ENCODE peak calls at places on chromosome 16, in seven cellular contexts. C, E, A, I, K, R and S are unnamed samples.

GRCh38 chr16:24337013-24337412 is 80.9 kb downstream of the CACNG3 start:
- DNase-seq in I (no peak), C (no peak), A (no peak), E (no peak), R (no peak), K (no peak), S (no peak)

GRCh38 chr16:12819126-12820117 is 15.7 kb upstream of the CPPED1 start:
- DNase-seq in I (peak; percentile 96), E (peak; percentile 79), R (peak; percentile 24), A (peak; percentile 61), C (peak; percentile 50), K (peak; percentile 85), S (peak; percentile 54)

GRCh38 chr16:81005644-81006471 is 827 bp downstream of the CMC2 start:
- DNase-seq in R (no peak), C (peak; percentile 21), K (no peak), A (no peak), I (no peak), E (peak; percentile 61), S (no peak)

GRCh38 chr16:11175850-11176341 is 80.1 kb downstream of the SOCS1 start:
- DNase-seq in C (no peak), R (peak; percentile 95), E (no peak), K (no peak), A (no peak), I (no peak), S (no peak)

GRCh38 chr16:65002265-65002664 is 119.6 kb downstream of the CDH11 start:
- DNase-seq in I (no peak), A (peak; percentile 8), C (no peak), K (no peak), E (no peak), R (no peak), S (no peak)

GRCh38 chr16:23020084-23020483 is 129.2 kb downstream of the USP31 start:
- DNase-seq in E (no peak), R (no peak), K (peak; percentile 64), A (no peak), I (no peak), C (no peak), S (no peak)

GRCh38 chr16:30902070-30902972 is 5.9 kb downstream of the CTF1 start:
- DNase-seq in I (peak; percentile 81), R (no peak), C (no peak), E (peak; percentile 33), A (peak; percentile 94), K (peak; percentile 88), S (no peak)

GRCh38 chr16:56190903-56191806 is at the start of gene GNAO1:
- DNase-seq in K (peak; percentile 85), A (peak; percentile 94), C (no peak), I (peak; percentile 84), E (no peak), R (no peak), S (peak; percentile 60)

GRCh38 chr16:53912155-53912554 is 208.2 kb downstream of the FTO start:
- DNase-seq in I (no peak), R (peak; percentile 2), C (no peak), E (no peak), K (no peak), A (no peak), S (no peak)

GRCh38 chr16:88282221-88283041 is 100.3 kb upstream of the ZNF469 start:
- DNase-seq in K (no peak), A (peak; percentile 86), I (no peak), R (no peak), E (no peak), C (no peak), S (no peak)

GRCh38 chr16:86665929-86666328 is 87.6 kb downstream of the FOXL1 start:
- DNase-seq in E (no peak), A (no peak), I (no peak), R (no peak), C (no peak), K (no peak), S (no peak)

GRCh38 chr16:86663691-86664517 is 85.6 kb downstream of the FOXL1 start:
- DNase-seq in I (no peak), E (no peak), K (no peak), A (no peak), C (no peak), R (no peak), S (no peak)

GRCh38 chr16:86662740-86663139 is 84.4 kb downstream of the FOXL1 start:
- DNase-seq in I (no peak), E (no peak), R (no peak), A (no peak), C (no peak), K (no peak), S (no peak)

GRCh38 chr16:86665319-86665675 is 86.9 kb downstream of the FOXL1 start:
- DNase-seq in I (no peak), E (peak; percentile 32), K (no peak), A (no peak), C (no peak), R (peak; percentile 28), S (no peak)

GRCh38 chr16:86664518-86665318 is 86.4 kb downstream of the FOXL1 start:
- DNase-seq in K (peak; percentile 60), R (peak; percentile 71), C (peak; percentile 96), A (no peak), E (peak; percentile 84), I (no peak), S (no peak)
- TF ChIP-seq YY1 in K (no peak), R (no peak), C (peak; percentile 65), A (no peak), E (no peak), I (no peak), S (no peak)

DNA sequence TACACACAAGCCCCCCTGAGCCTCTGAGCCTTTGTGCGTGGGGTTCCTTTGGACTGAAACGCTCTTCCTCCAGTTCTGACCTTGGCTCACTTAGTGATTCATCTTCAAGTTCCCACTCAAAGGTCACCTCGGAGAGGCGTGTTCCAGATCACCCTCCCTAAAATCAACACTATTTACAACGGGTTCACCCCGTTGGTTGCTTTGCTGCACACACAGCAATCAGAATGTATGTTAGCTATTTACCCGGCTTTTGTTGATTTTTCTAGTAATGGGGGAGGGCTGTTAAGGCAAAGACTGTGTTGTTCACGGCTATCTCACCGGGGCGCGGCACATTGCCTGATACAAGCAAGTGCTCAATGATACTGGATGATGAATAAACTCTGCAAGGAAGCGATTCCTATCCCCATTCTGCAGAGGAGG is 977 bp downstream of the NAGPA start:
- DNase-seq in E (peak; percentile 77), A (no peak), R (no peak), I (no peak), K (no peak), C (no peak), S (no peak)
- H3K9ac ChIP-seq in E (peak overlapping the region; percentile 94), A (peak overlapping the region; percentile 75), R (peak overlapping the region; percentile 70), I (no peak overlapping the region), K (peak overlapping the region; percentile 65), C (peak overlapping the region; percentile 81), S (peak overlapping the region; percentile 90)

GRCh38 chr16:50581830-50582229 is 33.6 kb downstream of the NKD1 start:
- DNase-seq in A (no peak), I (no peak), E (no peak), K (no peak), C (no peak), R (no peak), S (no peak)

GRCh38 chr16:50583211-50583610 is 35.0 kb downstream of the NKD1 start:
- DNase-seq in K (no peak), R (no peak), A (no peak), E (no peak), C (no peak), I (no peak), S (no peak)

GRCh38 chr16:50576403-50577113 is 28.4 kb downstream of the NKD1 start:
- DNase-seq in K (no peak), E (no peak), C (no peak), R (no peak), I (no peak), A (no peak), S (no peak)

GRCh38 chr16:50578147-50578546 is 30.0 kb downstream of the NKD1 start:
- DNase-seq in C (no peak), E (no peak), A (no peak), K (no peak), I (no peak), R (no peak), S (no peak)

GRCh38 chr16:50580180-50580771 is 32.1 kb downstream of the NKD1 start:
- DNase-seq in K (no peak), R (no peak), E (no peak), C (no peak), I (no peak), A (no peak), S (no peak)
- TF ChIP-seq YY1 in K (no peak), R (no peak), E (no peak), C (no peak), I (no peak), A (no peak), S (no peak)

GRCh38 chr16:67181346-67181745 is 2.4 kb downstream of the MATCAP1 start:
- DNase-seq in A (no peak), E (no peak), C (no peak), K (no peak), I (no peak), R (no peak), S (no peak)
- H3K9ac ChIP-seq in A (no peak overlapping the region), E (no peak overlapping the region), C (no peak overlapping the region), K (no peak overlapping the region), I (no peak overlapping the region), R (no peak overlapping the region), S (no peak overlapping the region)

GRCh38 chr16:85333744-85334640 is 221.7 kb upstream of the CIBAR2 start:
- DNase-seq in A (peak; percentile 56), E (no peak), R (no peak), K (no peak), I (no peak), C (no peak), S (no peak)

GRCh38 chr16:85331685-85332084 is 219.4 kb upstream of the CIBAR2 start:
- DNase-seq in I (no peak), E (no peak), A (no peak), R (no peak), K (no peak), C (peak; percentile 70), S (no peak)

GRCh38 chr16:85332175-85332574 is 219.9 kb upstream of the CIBAR2 start:
- DNase-seq in A (no peak), R (no peak), K (no peak), E (no peak), I (no peak), C (no peak), S (peak; percentile 50)

GRCh38 chr16:85334718-85335583 is 222.7 kb upstream of the CIBAR2 start:
- DNase-seq in E (peak; percentile 23), K (peak; percentile 88), R (no peak), A (peak; percentile 64), I (no peak), C (no peak), S (peak; percentile 76)

DNA sequence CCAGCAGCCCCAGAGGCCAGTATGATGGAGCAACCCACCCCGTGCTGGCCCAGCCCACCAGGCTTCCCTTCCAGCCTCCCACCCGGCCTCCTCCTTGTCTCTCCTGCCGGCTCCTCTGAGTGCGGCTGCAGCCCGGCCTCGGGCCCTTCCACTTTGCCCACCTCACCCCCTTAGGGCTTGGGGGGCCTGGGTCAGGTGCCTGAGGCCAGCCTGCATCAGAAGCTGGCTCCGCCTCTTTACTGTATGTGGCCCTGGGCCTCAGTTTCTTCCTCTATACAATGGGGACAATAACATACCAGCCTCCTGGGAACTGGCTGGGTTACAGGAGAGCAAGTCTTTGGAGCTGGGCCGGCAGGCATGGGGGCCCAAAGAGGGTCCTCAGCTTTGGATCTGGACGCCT is 221.1 kb upstream of the CIBAR2 start:
- DNase-seq in R (no peak), K (no peak), A (no peak), E (no peak), C (no peak), I (no peak), S (no peak)
- TF ChIP-seq YY1 in R (no peak), K (no peak), A (no peak), E (no peak), C (no peak), I (no peak), S (no peak)

GRCh38 chr16:71929048-71929447 is 33.7 kb downstream of the IST1 start:
- DNase-seq in K (no peak), R (no peak), A (no peak), I (no peak), E (no peak), C (no peak), S (no peak)
- H3K9ac ChIP-seq in K (no peak overlapping the region), R (no peak overlapping the region), A (peak overlapping the region; percentile 55), I (no peak overlapping the region), E (no peak overlapping the region), C (no peak overlapping the region), S (no peak overlapping the region)